ENCODE peak calls at places on chromosomes 7 and 10, in nine cellular contexts. E, A, K, T, Y, G, Z, W and X are unnamed samples.

GRCh38 chr7:129950191-129950940 is 2.4 kb downstream of the UBE2H start:
- DNase-seq in A (peak), E (no peak), Z (no peak), T (peak), W (no peak), Y (peak), G (no peak), K (no peak), X (no peak)

GRCh38 chr10:12181065-12181775 is 14.5 kb downstream of the NUDT5 start:
- DNase-seq in A (no peak), K (no peak), G (peak), E (no peak), Z (no peak), W (peak), T (peak), Y (no peak), X (no peak)

GRCh38 chr10:68231106-68231901 is 609 bp downstream of the ATOH7 start:
- DNase-seq in T (peak), K (peak), E (peak), Z (peak), Y (peak), A (peak), W (peak), G (peak), X (peak)

GRCh38 chr7:40772096-40772495 is 637.3 kb downstream of the SUGCT start:
- DNase-seq in Z (no peak), G (no peak), E (no peak), K (no peak), W (no peak), A (no peak), T (no peak), Y (no peak), X (no peak)

GRCh38 chr10:14905890-14906289 is 27.2 kb downstream of the SUV39H2 start:
- DNase-seq in G (no peak), Z (no peak), E (no peak), T (no peak), Y (no peak), K (no peak), A (no peak), W (no peak), X (no peak)

GRCh38 chr10:118583611-118584010 is 11.8 kb downstream of the PRLHR start:
- DNase-seq in Z (no peak), W (no peak), E (no peak), A (no peak), K (no peak), G (no peak), T (no peak), Y (no peak), X (no peak)

GRCh38 chr7:13117103-13117502 is 429.7 kb downstream of the ARL4A start:
- DNase-seq in A (no peak), Y (no peak), G (no peak), W (no peak), K (peak), Z (peak), E (no peak), T (no peak), X (peak)

GRCh38 chr7:15905251-15906040 is 219.0 kb upstream of the MEOX2 start:
- DNase-seq in Z (no peak), T (no peak), Y (no peak), W (no peak), A (no peak), K (no peak), G (no peak), E (no peak), X (no peak)

GRCh38 chr7:92916751-92917369 is 80.5 kb upstream of the CDK6 start:
- DNase-seq in G (no peak), K (peak), A (no peak), W (no peak), T (no peak), E (no peak), Z (peak), Y (no peak), X (no peak)

GRCh38 chr10:88385601-88386203 is 197.4 kb downstream of the RNLS start:
- DNase-seq in A (peak), E (peak), Z (no peak), G (peak), K (peak), Y (no peak), W (peak), T (peak), X (no peak)

GRCh38 chr10:34758447-34758996 is 56.6 kb downstream of the PARD3 start:
- DNase-seq in K (peak), Y (no peak), W (no peak), E (no peak), G (no peak), A (no peak), T (peak), Z (peak), X (peak)

GRCh38 chr7:92988051-92988450 is 129.7 kb downstream of the SAMD9 start:
- DNase-seq in T (no peak), A (no peak), K (peak), Y (no peak), W (no peak), G (no peak), Z (peak), E (no peak), X (peak)

GRCh38 chr7:97117035-97117371 is 495 bp upstream of the SDHAF3 start:
- DNase-seq in Y (no peak), A (no peak), Z (no peak), T (no peak), G (peak), K (no peak), E (no peak), W (no peak), X (no peak)

GRCh38 chr7:22934023-22934422 is 79.9 kb downstream of the HYCC1 start:
- DNase-seq in W (no peak), K (no peak), A (no peak), T (no peak), Z (no peak), E (no peak), Y (no peak), G (no peak), X (no peak)

GRCh38 chr10:106557951-106558733 is 606.4 kb downstream of the SORCS1 start:
- DNase-seq in K (peak), Y (no peak), W (no peak), Z (peak), T (no peak), E (no peak), G (no peak), A (no peak), X (no peak)

GRCh38 chr10:124565565-124566221 is 104.1 kb downstream of the LHPP start:
- DNase-seq in G (peak), Z (no peak), T (no peak), K (peak), E (peak), A (no peak), Y (no peak), W (no peak), X (peak)

GRCh38 chr10:58782876-58783859 is 270.5 kb downstream of the BICC1 start:
- DNase-seq in W (no peak), E (no peak), A (peak), Z (peak), Y (peak), G (no peak), T (no peak), K (no peak), X (no peak)

GRCh38 chr7:98024075-98024474 is 34.1 kb upstream of the OCM2 start:
- DNase-seq in K (no peak), Y (no peak), G (no peak), E (no peak), W (no peak), T (no peak), Z (no peak), A (no peak), X (no peak)

GRCh38 chr7:7491044-7491443 is 44.6 kb downstream of the COL28A1 start:
- DNase-seq in A (no peak), K (peak), E (no peak), Y (no peak), Z (peak), G (no peak), T (no peak), W (no peak), X (no peak)

GRCh38 chr10:117137031-117137910 is 799 bp downstream of the VAX1 start:
- DNase-seq in T (no peak), Y (no peak), E (peak), G (no peak), A (no peak), K (peak), Z (no peak), W (no peak), X (no peak)

GRCh38 chr7:134780166-134780853 is 876 bp downstream of the CALD1 start:
- DNase-seq in K (no peak), T (no peak), E (no peak), G (no peak), W (no peak), A (no peak), Y (no peak), Z (no peak), X (no peak)

GRCh38 chr7:37095122-37095521 is 353.5 kb downstream of the ELMO1 start:
- DNase-seq in K (no peak), W (no peak), Z (no peak), E (no peak), Y (no peak), T (no peak), G (no peak), A (no peak), X (no peak)

GRCh38 chr7:47739301-47739870 is 157.5 kb upstream of the TNS3 start:
- DNase-seq in W (no peak), Y (no peak), K (no peak), G (no peak), E (no peak), T (no peak), A (no peak), Z (no peak), X (no peak)

GRCh38 chr10:109237050-109237449 is 686.3 kb downstream of the XPNPEP1 start:
- DNase-seq in W (no peak), Z (peak), K (no peak), T (no peak), E (no peak), G (no peak), A (no peak), Y (no peak), X (no peak)

GRCh38 chr7:1611708-1612241 is 41.9 kb upstream of the PSMG3 start:
- DNase-seq in K (peak), E (no peak), T (no peak), A (no peak), Z (peak), Y (no peak), W (no peak), G (no peak), X (no peak)

GRCh38 chr7:121382479-121382878 is 13.6 kb downstream of the FAM3C start:
- DNase-seq in W (no peak), G (no peak), A (no peak), K (no peak), Y (no peak), E (no peak), T (no peak), Z (no peak), X (no peak)

GRCh38 chr7:121383235-121383634 is 12.9 kb downstream of the FAM3C start:
- DNase-seq in K (no peak), E (no peak), A (no peak), G (no peak), T (no peak), W (no peak), Z (no peak), Y (no peak), X (no peak)

GRCh38 chr7:121385800-121386179 is 10.3 kb downstream of the FAM3C start:
- DNase-seq in E (no peak), W (no peak), A (no peak), Y (no peak), K (no peak), G (no peak), Z (peak), T (no peak), X (no peak)

GRCh38 chr7:121385056-121385799 is 10.9 kb downstream of the FAM3C start:
- DNase-seq in G (no peak), W (no peak), Z (no peak), E (no peak), K (no peak), A (no peak), Y (no peak), T (no peak), X (no peak)

DNA sequence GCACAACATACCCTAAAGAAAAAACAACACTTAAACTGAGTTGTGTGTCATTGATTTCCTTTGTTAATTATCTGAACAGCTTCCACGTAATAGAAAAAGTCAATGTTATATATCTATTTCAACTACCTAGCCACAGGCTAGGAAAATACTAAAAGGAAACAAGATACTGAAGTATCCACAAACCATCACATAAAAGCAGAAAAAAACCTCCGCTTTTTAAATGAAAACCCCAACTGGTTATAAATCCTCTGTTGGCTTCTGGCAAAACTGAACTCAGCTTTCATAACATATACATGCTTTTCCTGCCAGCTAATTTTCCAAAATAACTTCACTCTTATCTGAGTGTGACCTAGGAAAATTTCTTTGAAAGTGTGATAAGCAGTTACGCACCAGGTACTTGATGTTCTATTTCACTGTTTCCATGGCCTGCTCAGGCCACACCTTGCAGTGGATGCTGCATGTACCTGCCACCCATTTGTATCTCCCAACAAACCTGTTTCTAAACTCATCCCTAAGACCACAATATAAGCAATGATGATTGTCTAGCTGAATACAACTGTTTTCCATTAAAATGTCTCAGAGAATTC is 11.9 kb downstream of the FAM3C start:
- DNase-seq in K (no peak), Z (no peak), T (peak), W (no peak), E (no peak), G (no peak), A (no peak), Y (no peak), X (no peak)
- TF ChIP-seq POLR2A in K (no peak), Z (no peak), T (no peak), W (no peak), E (no peak), G (no peak), A (no peak), Y (no peak), X (no peak)

GRCh38 chr10:45001382-45002148 is 842 bp downstream of the ZNF22 start:
- DNase-seq in W (peak), Y (peak), A (peak), Z (peak), E (peak), T (peak), G (peak), K (peak), X (peak)
- TF ChIP-seq POLR2A in W (peak), Y (no peak), A (no peak), Z (no peak), E (no peak), T (no peak), G (no peak), K (no peak), X (no peak)

GRCh38 chr7:21916176-21916575 is 29.5 kb downstream of the CDCA7L start:
- DNase-seq in A (no peak), Z (no peak), E (no peak), K (no peak), Y (no peak), G (no peak), W (no peak), T (no peak), X (no peak)
- TF ChIP-seq POLR2A in A (no peak), Z (no peak), E (no peak), K (no peak), Y (no peak), G (no peak), W (no peak), T (no peak), X (no peak)

GRCh38 chr10:77490915-77491314 is 146.7 kb downstream of the KCNMA1 start:
- DNase-seq in W (no peak), G (no peak), T (no peak), A (no peak), K (no peak), Z (peak), Y (no peak), E (no peak), X (no peak)

GRCh38 chr10:77496941-77497420 is 140.6 kb downstream of the KCNMA1 start:
- DNase-seq in Y (no peak), W (no peak), Z (peak), E (no peak), K (no peak), G (no peak), A (no peak), T (no peak), X (no peak)

GRCh38 chr10:77493239-77493806 is 144.3 kb downstream of the KCNMA1 start:
- DNase-seq in G (no peak), Y (no peak), W (no peak), E (no peak), T (no peak), A (no peak), Z (no peak), K (no peak), X (no peak)

GRCh38 chr10:77494789-77495541 is 142.6 kb downstream of the KCNMA1 start:
- DNase-seq in K (no peak), Y (no peak), Z (no peak), W (no peak), T (no peak), A (no peak), E (no peak), G (no peak), X (no peak)

GRCh38 chr10:77493851-77494788 is 143.5 kb downstream of the KCNMA1 start:
- DNase-seq in Y (no peak), T (no peak), G (no peak), Z (peak), E (no peak), A (no peak), K (peak), W (no peak), X (no peak)
- TF ChIP-seq POLR2A in Y (no peak), T (no peak), G (no peak), Z (no peak), E (no peak), A (no peak), K (no peak), W (no peak), X (no peak)

GRCh38 chr7:101815826-101816488 is 1.5 kb upstream of the CUX1 start:
- DNase-seq in A (peak), Z (peak), T (peak), Y (peak), E (peak), G (peak), W (peak), K (peak), X (peak)
- TF ChIP-seq POLR2A in A (no peak), Z (peak), T (no peak), Y (peak), E (peak), G (no peak), W (no peak), K (peak), X (no peak)

DNA sequence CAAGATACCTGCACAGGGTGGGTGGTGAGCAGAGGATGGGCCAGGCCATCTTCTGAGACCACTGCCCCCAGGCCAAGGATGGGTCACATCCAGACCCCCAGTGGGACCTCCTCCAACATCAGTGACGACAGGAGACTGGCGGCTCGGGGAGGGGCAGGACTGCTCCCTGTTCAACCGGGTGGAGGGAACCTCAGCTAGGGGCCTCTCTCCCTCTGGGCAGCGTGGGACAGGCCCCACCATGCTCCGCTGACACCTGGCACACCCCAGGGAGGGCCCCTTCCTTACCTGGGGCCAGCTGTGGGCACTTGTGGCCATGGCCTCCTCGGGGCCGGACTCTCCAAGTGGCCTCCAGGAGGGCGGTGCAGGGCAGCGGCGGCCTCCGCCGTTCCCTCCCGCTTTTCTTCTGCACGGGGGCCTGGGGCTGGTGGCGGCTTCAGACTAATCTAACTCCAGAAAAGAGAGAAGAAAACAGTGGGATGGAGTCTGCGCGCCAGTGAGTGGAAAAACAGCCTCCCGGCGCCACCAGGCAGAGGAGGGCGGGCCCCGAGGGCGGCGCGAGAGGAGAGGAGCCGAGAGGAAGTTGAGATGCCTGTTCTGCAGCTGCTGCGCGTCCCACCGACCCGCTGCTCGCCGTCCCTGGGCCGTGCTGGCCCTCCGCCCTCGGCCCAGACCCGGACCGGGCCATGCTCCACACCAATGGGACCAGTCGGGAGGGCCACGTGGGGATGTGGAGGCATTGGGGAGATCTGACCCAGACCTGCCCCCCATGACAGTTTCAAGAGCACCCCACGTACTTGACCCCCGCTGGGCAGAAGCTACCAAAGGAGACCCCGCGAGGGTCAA is at the start of gene CALHM2:
- DNase-seq in W (peak), T (peak), G (peak), E (peak), A (peak), K (peak), Z (peak), Y (peak), X (peak)
- TF ChIP-seq POLR2A in W (no peak), T (no peak), G (no peak), E (no peak), A (no peak), K (no peak), Z (no peak), Y (peak), X (no peak)